ENCODE peak calls at places on chromosomes 11 and 22, in six cellular contexts. Z is hippocampal formation, F is GM19239, S is activated gamma-delta T cell, H is activated T-cell treated with anti-CD3 and anti-CD28 coated beads for 24 hours, M is fibroblast of mammary gland. L is an unnamed sample.

GRCh38 chr11:44564198-44564597 is 1.3 kb upstream of the CD82 start:
- DNase-seq in Z (no peak), H (no peak), M (peak; percentile 48), F (no peak), S (no peak), L (no peak)

GRCh38 chr11:133162228-133162627 is 370.1 kb downstream of the OPCML start:
- DNase-seq in M (no peak), Z (no peak), F (no peak), S (no peak), H (no peak), L (no peak)

GRCh38 chr22:25853501-25853900 is 111.5 kb downstream of the MYO18B start:
- DNase-seq in F (no peak), Z (peak; percentile 38), S (no peak), M (no peak), H (no peak), L (no peak)

GRCh38 chr11:77094841-77095365 is 7.7 kb upstream of the OMP start:
- DNase-seq in M (no peak), F (no peak), Z (no peak), H (no peak), S (no peak), L (no peak)

GRCh38 chr22:50146440-50147228 is 23.9 kb upstream of the PANX2 start:
- DNase-seq in S (no peak), M (peak; percentile 83), F (no peak), Z (peak; percentile 76), H (no peak), L (no peak)

GRCh38 chr22:37633693-37634504 is 5.6 kb upstream of the SH3BP1 start:
- DNase-seq in H (no peak), S (peak; percentile 47), F (peak; percentile 73), M (peak; percentile 80), Z (peak; percentile 62), L (peak; percentile 87)

GRCh38 chr22:34105461-34106062 is 185.3 kb upstream of the LARGE1 start:
- DNase-seq in F (peak; percentile 8), Z (no peak), S (no peak), M (peak; percentile 1), H (peak; percentile 8), L (no peak)

GRCh38 chr11:15485432-15485831 is 370.7 kb downstream of the INSC start:
- DNase-seq in M (no peak), F (no peak), Z (no peak), S (no peak), H (no peak), L (no peak)

GRCh38 chr11:2409026-2409553 is 8.5 kb downstream of the TSSC4 start:
- DNase-seq in M (no peak), H (no peak), Z (no peak), F (no peak), S (no peak), L (no peak)